ENCODE peak calls at places on chromosomes 11 and 22, in six cellular contexts. One of them, this sample, is unnamed.

GRCh38 chr11:28627690-28628255 is 519.6 kb downstream of the METTL15 start:
- DNase-seq in neuronal stem cell: peak
- DNase-seq in mesendoderm: peak
- DNase-seq in trophoblast cell: no peak
- DNase-seq in H1: no peak
- DNase-seq in mesenchymal stem cell: no peak
- DNase-seq in this sample: no peak

GRCh38 chr11:65420506-65421203 is 1.9 kb upstream of the NEAT1 start:
- DNase-seq in neuronal stem cell: no peak
- DNase-seq in mesendoderm: no peak
- DNase-seq in trophoblast cell: no peak
- DNase-seq in H1: no peak
- DNase-seq in mesenchymal stem cell: no peak
- DNase-seq in this sample: no peak

GRCh38 chr22:29994027-29994715 is 86.1 kb upstream of the HORMAD2 start:
- DNase-seq in neuronal stem cell: no peak
- DNase-seq in mesendoderm: no peak
- DNase-seq in trophoblast cell: peak
- DNase-seq in H1: no peak
- DNase-seq in mesenchymal stem cell: peak
- DNase-seq in this sample: peak

GRCh38 chr11:117096140-117096972 is 1.9 kb downstream of the SIK3 start:
- DNase-seq in neuronal stem cell: no peak
- DNase-seq in mesendoderm: peak
- DNase-seq in trophoblast cell: peak
- DNase-seq in H1: peak
- DNase-seq in mesenchymal stem cell: peak
- DNase-seq in this sample: no peak

GRCh38 chr11:87769626-87770025 is 405.6 kb downstream of the RAB38 start:
- DNase-seq in neuronal stem cell: no peak
- DNase-seq in mesendoderm: no peak
- DNase-seq in trophoblast cell: no peak
- DNase-seq in H1: no peak
- DNase-seq in mesenchymal stem cell: no peak
- DNase-seq in this sample: no peak

GRCh38 chr11:134574425-134574824 is 162.4 kb upstream of the B3GAT1 start:
- DNase-seq in neuronal stem cell: no peak
- DNase-seq in mesendoderm: no peak
- DNase-seq in trophoblast cell: no peak
- DNase-seq in H1: peak
- DNase-seq in mesenchymal stem cell: no peak
- DNase-seq in this sample: no peak

GRCh38 chr11:129637473-129637872 is 178.2 kb upstream of the TMEM45B start:
- DNase-seq in neuronal stem cell: no peak
- DNase-seq in mesendoderm: no peak
- DNase-seq in trophoblast cell: peak
- DNase-seq in H1: no peak
- DNase-seq in mesenchymal stem cell: peak
- DNase-seq in this sample: peak

GRCh38 chr22:36629320-36629719 is 74.2 kb downstream of the CACNG2 start:
- DNase-seq in neuronal stem cell: no peak
- DNase-seq in mesendoderm: no peak
- DNase-seq in trophoblast cell: no peak
- DNase-seq in H1: no peak
- DNase-seq in mesenchymal stem cell: no peak
- DNase-seq in this sample: no peak

GRCh38 chr11:860238-861104 is 17.8 kb downstream of the TSPAN4 start:
- DNase-seq in neuronal stem cell: no peak
- DNase-seq in mesendoderm: no peak
- DNase-seq in trophoblast cell: no peak
- DNase-seq in H1: no peak
- DNase-seq in mesenchymal stem cell: no peak
- DNase-seq in this sample: no peak

GRCh38 chr11:861105-861479 is 18.4 kb downstream of the TSPAN4 start:
- DNase-seq in neuronal stem cell: no peak
- DNase-seq in mesendoderm: no peak
- DNase-seq in trophoblast cell: no peak
- DNase-seq in H1: no peak
- DNase-seq in mesenchymal stem cell: no peak
- DNase-seq in this sample: no peak

GRCh38 chr11:858053-858992 is 15.7 kb downstream of the TSPAN4 start:
- DNase-seq in neuronal stem cell: no peak
- DNase-seq in mesendoderm: no peak
- DNase-seq in trophoblast cell: no peak
- DNase-seq in H1: no peak
- DNase-seq in mesenchymal stem cell: no peak
- DNase-seq in this sample: no peak

GRCh38 chr11:858993-859339 is 16.3 kb downstream of the TSPAN4 start:
- DNase-seq in neuronal stem cell: no peak
- DNase-seq in mesendoderm: no peak
- DNase-seq in trophoblast cell: no peak
- DNase-seq in H1: no peak
- DNase-seq in mesenchymal stem cell: no peak
- DNase-seq in this sample: no peak

DNA sequence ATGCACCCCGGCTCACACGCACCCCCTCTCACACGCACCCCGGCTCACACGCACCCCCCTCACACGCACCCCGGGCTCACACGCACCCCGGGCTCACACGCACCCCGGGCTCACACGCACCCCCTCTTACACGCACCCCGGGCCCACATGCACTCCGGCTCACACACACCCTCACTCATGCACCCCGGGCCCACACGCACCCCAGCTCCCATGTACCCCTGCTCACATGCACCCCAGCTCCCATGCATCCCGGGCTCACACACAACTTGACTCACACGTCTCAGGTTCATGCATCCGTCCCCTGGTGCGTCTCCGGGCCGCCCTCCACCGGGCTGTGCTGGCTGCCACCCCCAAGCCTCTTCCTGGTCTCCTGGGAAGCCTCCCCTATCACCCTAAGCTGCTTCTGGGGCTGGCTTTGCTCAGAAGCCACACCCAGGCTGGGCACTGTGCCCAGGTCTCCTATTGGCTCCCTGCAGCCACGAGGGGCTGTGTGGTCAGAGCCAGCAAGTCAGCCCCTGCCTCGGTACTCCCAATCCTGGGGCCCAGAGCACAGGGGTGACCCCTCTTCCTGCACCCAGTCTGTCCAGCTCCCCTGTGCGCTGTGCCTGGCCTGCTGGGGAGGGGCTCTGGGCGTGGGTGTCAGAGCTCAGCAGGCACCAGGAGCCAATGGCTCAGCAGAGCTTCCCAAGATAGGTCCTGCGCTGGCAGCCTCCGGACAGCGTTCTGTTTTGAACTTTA is 16.9 kb downstream of the TSPAN4 start:
- DNase-seq in neuronal stem cell: no peak
- DNase-seq in mesendoderm: no peak
- DNase-seq in trophoblast cell: peak
- DNase-seq in H1: no peak
- DNase-seq in mesenchymal stem cell: peak
- DNase-seq in this sample: peak
- H3K4me3 ChIP-seq in neuronal stem cell: no peak
- H3K4me3 ChIP-seq in mesendoderm: no peak
- H3K4me3 ChIP-seq in trophoblast cell: no peak
- H3K4me3 ChIP-seq in H1: no peak
- H3K4me3 ChIP-seq in mesenchymal stem cell: peak
- H3K4me3 ChIP-seq in this sample: peak

GRCh38 chr11:62856333-62856910 is 17.0 kb upstream of the WDR74 start:
- DNase-seq in neuronal stem cell: no peak
- DNase-seq in mesendoderm: no peak
- DNase-seq in trophoblast cell: peak
- DNase-seq in H1: no peak
- DNase-seq in mesenchymal stem cell: peak
- DNase-seq in this sample: no peak
- H3K4ac ChIP-seq in neuronal stem cell: peak
- H3K4ac ChIP-seq in mesendoderm: peak
- H3K4ac ChIP-seq in trophoblast cell: peak
- H3K4ac ChIP-seq in H1: peak
- H3K4ac ChIP-seq in mesenchymal stem cell: peak
- H3K4ac ChIP-seq in this sample: peak

GRCh38 chr11:34104680-34105078 is 750 bp upstream of the NAT10 start:
- DNase-seq in neuronal stem cell: no peak
- DNase-seq in mesendoderm: no peak
- DNase-seq in trophoblast cell: peak
- DNase-seq in H1: no peak
- DNase-seq in mesenchymal stem cell: peak
- DNase-seq in this sample: no peak

GRCh38 chr11:34105957-34106504 is 602 bp downstream of the NAT10 start:
- DNase-seq in neuronal stem cell: no peak
- DNase-seq in mesendoderm: peak
- DNase-seq in trophoblast cell: peak
- DNase-seq in H1: no peak
- DNase-seq in mesenchymal stem cell: no peak
- DNase-seq in this sample: peak

DNA sequence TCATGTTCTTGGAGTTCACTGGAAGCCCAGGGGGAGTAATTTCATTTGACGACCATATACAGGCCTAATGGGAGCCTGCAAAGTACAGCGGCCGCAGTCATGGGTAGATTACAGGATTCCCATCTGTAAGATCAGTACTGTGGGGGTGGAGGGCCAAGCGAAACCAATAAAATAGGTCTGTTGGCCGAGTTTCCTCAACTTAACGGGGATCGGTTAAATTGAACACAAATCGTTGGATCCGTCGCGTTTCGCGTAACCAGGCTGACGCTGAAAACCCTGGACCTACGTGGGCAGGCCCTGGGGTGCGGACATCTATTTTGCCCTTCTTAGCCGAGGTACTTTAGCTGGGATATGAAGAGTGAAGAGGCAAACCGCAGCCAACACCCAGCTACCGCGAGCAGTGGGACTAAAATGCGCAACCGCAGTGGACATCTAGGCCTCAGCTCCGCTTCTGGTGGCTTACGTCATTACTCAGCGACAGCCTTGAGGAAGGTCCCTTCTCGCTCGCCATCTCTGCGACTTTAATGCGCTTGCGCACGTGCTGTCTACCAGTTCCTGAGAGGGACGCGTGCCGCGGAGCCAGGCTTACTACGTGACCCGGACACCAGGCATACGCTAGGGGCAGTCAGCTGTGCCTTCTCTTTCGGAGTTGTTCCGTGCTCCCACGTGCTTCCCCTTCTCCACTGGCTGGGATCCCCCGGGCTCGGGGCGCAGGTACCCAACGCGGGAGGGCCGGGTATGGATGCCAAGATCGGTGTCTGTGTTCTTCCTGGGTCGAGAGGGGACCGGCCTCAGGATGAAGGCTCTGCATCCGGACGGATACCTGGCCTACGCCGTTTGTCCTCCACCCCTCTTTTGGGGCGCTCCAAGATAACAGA is at the start of gene NAT10:
- DNase-seq in neuronal stem cell: peak
- DNase-seq in mesendoderm: peak
- DNase-seq in trophoblast cell: peak
- DNase-seq in H1: peak
- DNase-seq in mesenchymal stem cell: peak
- DNase-seq in this sample: peak
- H3K18ac ChIP-seq in neuronal stem cell: peak
- H3K18ac ChIP-seq in mesendoderm: no peak
- H3K18ac ChIP-seq in trophoblast cell: peak
- H3K18ac ChIP-seq in H1: peak
- H3K18ac ChIP-seq in mesenchymal stem cell: peak
- H3K18ac ChIP-seq in this sample: peak

GRCh38 chr11:18393581-18394299 is 623 bp upstream of the LDHA start:
- DNase-seq in neuronal stem cell: no peak
- DNase-seq in mesendoderm: no peak
- DNase-seq in trophoblast cell: no peak
- DNase-seq in H1: no peak
- DNase-seq in mesenchymal stem cell: no peak
- DNase-seq in this sample: no peak
- H3K4me3 ChIP-seq in neuronal stem cell: peak
- H3K4me3 ChIP-seq in mesendoderm: no peak
- H3K4me3 ChIP-seq in trophoblast cell: peak
- H3K4me3 ChIP-seq in H1: peak
- H3K4me3 ChIP-seq in mesenchymal stem cell: peak
- H3K4me3 ChIP-seq in this sample: peak

GRCh38 chr22:47035443-47035881 is 273.0 kb downstream of the TBC1D22A start:
- DNase-seq in neuronal stem cell: no peak
- DNase-seq in mesendoderm: no peak
- DNase-seq in trophoblast cell: no peak
- DNase-seq in H1: no peak
- DNase-seq in mesenchymal stem cell: peak
- DNase-seq in this sample: no peak
- H3K4ac ChIP-seq in neuronal stem cell: no peak
- H3K4ac ChIP-seq in mesendoderm: no peak
- H3K4ac ChIP-seq in trophoblast cell: no peak
- H3K4ac ChIP-seq in H1: no peak
- H3K4ac ChIP-seq in mesenchymal stem cell: no peak
- H3K4ac ChIP-seq in this sample: no peak

DNA sequence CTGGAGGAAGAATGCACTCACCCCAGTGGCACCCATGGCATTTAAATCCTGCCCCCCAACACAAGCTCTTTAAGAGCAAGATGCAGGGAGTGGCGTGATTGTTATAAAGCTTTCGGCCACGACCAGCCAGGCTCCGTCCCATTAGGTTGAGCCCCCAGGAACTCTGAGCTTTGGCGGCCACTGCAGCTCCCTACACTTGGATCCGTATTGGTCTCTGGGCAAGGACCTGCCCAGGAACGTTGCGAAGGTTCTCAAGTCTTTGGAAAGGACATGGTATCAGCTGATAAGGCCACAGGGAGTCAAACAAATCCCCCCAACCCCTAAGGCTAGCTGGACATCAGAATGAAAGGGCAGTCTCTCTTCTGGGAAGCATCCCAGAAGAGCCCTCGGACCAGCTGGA is 9.3 kb upstream of the VPS37C start:
- DNase-seq in neuronal stem cell: no peak
- DNase-seq in mesendoderm: no peak
- DNase-seq in trophoblast cell: no peak
- DNase-seq in H1: no peak
- DNase-seq in mesenchymal stem cell: no peak
- DNase-seq in this sample: no peak
- H3K18ac ChIP-seq in neuronal stem cell: no peak
- H3K18ac ChIP-seq in mesendoderm: no peak
- H3K18ac ChIP-seq in trophoblast cell: no peak
- H3K18ac ChIP-seq in H1: no peak
- H3K18ac ChIP-seq in mesenchymal stem cell: no peak
- H3K18ac ChIP-seq in this sample: no peak

This sample was measured in IMR-90.